ENCODE peak calls at places on chromosomes 12 and 14, in ten cellular contexts. Q is AG04450, G is Calu3, X is dorsolateral prefrontal cortex, I is iPS-NIHi11, O is choroid plexus epithelial cell, B is substantia nigra, S is NCI-H510A treated with DMSO at 0.1 percent for 48 hours, Y is GM18507, M is KBM-7. T is an unnamed sample.
A peak's percentile ranks its signal among the peaks of the same experiment; 100 is the strongest.

GRCh38 chr14:68787235-68787727 is 5.6 kb downstream of the ZFP36L1 start:
- DNase-seq in Q (no peak), G (no peak), X (no peak), I (no peak), O (no peak), B (peak; percentile 59), S (no peak), Y (no peak), M (no peak), T (no peak)

GRCh38 chr14:98919431-98919830 is 352.6 kb downstream of the BCL11B start:
- DNase-seq in Q (no peak), G (no peak), X (no peak), I (no peak), O (no peak), B (no peak), S (no peak), Y (no peak), M (no peak), T (no peak)

GRCh38 chr12:77940011-77940423 is 109.3 kb downstream of the NAV3 start:
- DNase-seq in Q (peak; percentile 51), G (peak; percentile 27), X (no peak), I (no peak), O (peak; percentile 78), B (no peak), S (no peak), Y (no peak), M (no peak), T (no peak)

GRCh38 chr12:29510591-29511174 is 13.2 kb upstream of the OVCH1 start:
- DNase-seq in Q (no peak), G (no peak), X (no peak), I (no peak), O (no peak), B (no peak), S (no peak), Y (no peak), M (no peak), T (no peak)

GRCh38 chr12:108896817-108897216 is 16.9 kb downstream of the DAO start:
- DNase-seq in Q (no peak), G (no peak), X (no peak), I (no peak), O (no peak), B (no peak), S (no peak), Y (no peak), M (no peak), T (no peak)

GRCh38 chr14:29710015-29710414 is 217.6 kb downstream of the PRKD1 start:
- DNase-seq in Q (no peak), G (peak; percentile 2), X (no peak), I (no peak), O (peak; percentile 42), B (no peak), S (no peak), Y (no peak), M (no peak), T (no peak)

GRCh38 chr12:32780111-32780510 is 24.4 kb upstream of the YARS2 start:
- DNase-seq in Q (no peak), G (no peak), X (no peak), I (no peak), O (peak; percentile 33), B (no peak), S (no peak), Y (no peak), M (no peak), T (no peak)

GRCh38 chr12:2255301-2255700 is 202.5 kb downstream of the CACNA1C start:
- DNase-seq in Q (no peak), G (no peak), X (no peak), I (no peak), O (no peak), B (no peak), S (no peak), Y (no peak), M (no peak), T (no peak)

GRCh38 chr12:122894173-122895121 is 1.5 kb downstream of the VPS37B start:
- DNase-seq in Q (no peak), G (peak; percentile 80), X (no peak), I (no peak), O (no peak), B (peak; percentile 17), S (no peak), Y (no peak), M (no peak), T (peak; percentile 20)

GRCh38 chr12:57614178-57614947 is 3.1 kb downstream of the ARHGEF25 start:
- DNase-seq in Q (no peak), G (no peak), X (no peak), I (peak; percentile 83), O (peak; percentile 54), B (no peak), S (no peak), Y (peak; percentile 69), M (no peak), T (no peak)

T was measured in NK-92 treated with Interleukin-12 subunit alpha and Interleukin-12 subunit beta, amount 100 ng/mL, for 24 hours.